ENCODE peak calls at places on chromosomes 5 and 9, in five cellular contexts. E, Q, K, S and I are unnamed samples.

GRCh38 chr5:150625831-150626746 is 14.4 kb upstream of the SYNPO start:
- DNase-seq in K (no peak), Q (no peak), E (no peak), S (no peak), I (no peak)

GRCh38 chr9:83714316-83714715 is 6.6 kb upstream of the UBQLN1 start:
- DNase-seq in E (no peak), S (no peak), Q (peak; percentile 6), K (no peak), I (no peak)

GRCh38 chr5:150527808-150528207 is 19.9 kb downstream of the NDST1 start:
- DNase-seq in K (no peak), S (no peak), E (no peak), Q (no peak), I (no peak)

GRCh38 chr5:149745944-149746326 is 15.8 kb downstream of the PPARGC1B start:
- DNase-seq in Q (no peak), E (no peak), K (peak; percentile 80), S (no peak), I (no peak)

GRCh38 chr5:169880012-169880673 is 100.2 kb downstream of the INSYN2B start:
- DNase-seq in S (no peak), E (no peak), K (no peak), Q (no peak), I (no peak)

GRCh38 chr9:89425024-89425805 is 72.7 kb downstream of the SEMA4D start:
- DNase-seq in Q (no peak), S (no peak), E (no peak), K (no peak), I (no peak)

GRCh38 chr9:70455993-70456704 is 41.7 kb upstream of the KLF9 start:
- DNase-seq in S (no peak), E (no peak), Q (no peak), K (no peak), I (no peak)

GRCh38 chr9:14645648-14646047 is 47.6 kb downstream of the ZDHHC21 start:
- DNase-seq in E (no peak), Q (peak; percentile 2), S (no peak), K (no peak), I (no peak)

GRCh38 chr9:68975644-68976043 is 38.3 kb downstream of the PRKACG start:
- DNase-seq in K (peak; percentile 19), E (no peak), Q (no peak), S (no peak), I (no peak)

GRCh38 chr9:68978501-68978900 is 35.4 kb downstream of the PRKACG start:
- DNase-seq in Q (no peak), K (no peak), S (no peak), E (no peak), I (no peak)

GRCh38 chr9:68979538-68980314 is 34.2 kb downstream of the PRKACG start:
- DNase-seq in E (no peak), Q (no peak), K (no peak), S (no peak), I (peak; percentile 52)

GRCh38 chr9:68980341-68980914 is 33.5 kb downstream of the PRKACG start:
- DNase-seq in K (no peak), Q (no peak), S (no peak), E (no peak), I (no peak)

GRCh38 chr9:68978054-68978453 is 35.9 kb downstream of the PRKACG start:
- DNase-seq in S (no peak), Q (no peak), E (no peak), K (no peak), I (no peak)
- H3K4me1 ChIP-seq in S (peaks cover 3% of the 10 kb centered on the region), Q (no peaks in the 10 kb centered on the region), E (no peaks in the 10 kb centered on the region), K (no peaks in the 10 kb centered on the region), I (peaks cover 73% of the 10 kb centered on the region)

DNA sequence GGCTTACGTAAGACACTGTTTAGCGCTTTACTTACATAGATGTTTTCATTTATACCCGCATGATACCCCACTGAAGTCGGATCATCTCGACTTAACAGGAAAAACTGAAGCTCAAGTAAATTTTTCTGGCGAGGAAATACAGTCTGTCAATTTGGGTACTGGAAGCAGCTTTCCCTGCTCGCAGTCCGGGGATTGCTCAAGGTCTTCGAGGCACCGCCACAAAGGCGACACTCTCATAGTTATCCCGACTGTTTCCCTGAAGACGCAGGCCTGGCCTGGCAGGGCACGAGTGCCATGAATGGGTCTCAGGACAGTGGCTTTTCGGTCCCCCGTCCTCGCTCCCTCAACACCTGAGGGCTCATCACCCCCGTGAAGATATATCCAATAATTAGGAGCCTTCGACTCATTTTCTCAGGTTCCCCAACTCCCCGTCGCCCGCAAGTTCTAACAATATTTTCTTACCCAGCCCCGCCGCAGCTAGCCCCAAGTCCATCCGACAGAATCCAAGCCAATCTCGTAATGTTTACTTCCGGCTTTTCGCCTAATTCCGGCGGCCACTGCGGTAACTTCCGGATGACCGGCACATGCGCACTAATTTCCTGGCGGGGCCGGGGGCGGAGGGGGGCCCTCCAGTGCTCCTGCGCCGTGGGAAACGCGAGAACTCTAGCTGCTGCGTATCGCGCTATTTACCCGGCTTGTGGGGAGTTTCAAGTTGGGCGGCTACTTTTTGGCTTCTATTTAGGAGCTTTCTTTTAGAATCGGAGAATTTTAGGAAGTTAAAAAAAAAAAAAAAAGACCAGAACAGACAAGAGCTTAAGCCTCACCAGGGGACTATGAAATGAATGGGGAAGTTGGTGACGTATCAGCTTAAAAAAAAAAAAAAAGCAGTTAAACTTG is at the start of gene SLU7:
- DNase-seq in K (peak; percentile 92), Q (peak; percentile 95), S (peak; percentile 92), E (peak; percentile 96), I (peak; percentile 95)
- H3K4me1 ChIP-seq in K (no peaks in the 10 kb centered on the region), Q (peaks cover 27% of the 10 kb centered on the region), S (peaks cover 23% of the 10 kb centered on the region), E (no peaks in the 10 kb centered on the region), I (peaks cover 21% of the 10 kb centered on the region)

GRCh38 chr9:134778156-134778555 is 102.5 kb upstream of the FCN2 start:
- DNase-seq in S (no peak), K (no peak), Q (no peak), E (no peak), I (no peak)
- H3K4me1 ChIP-seq in S (peaks cover 22% of the 10 kb centered on the region), K (no peaks in the 10 kb centered on the region), Q (no peaks in the 10 kb centered on the region), E (no peaks in the 10 kb centered on the region), I (peaks cover 20% of the 10 kb centered on the region)

GRCh38 chr5:6734243-6734695 is 21.0 kb downstream of the TENT4A start:
- DNase-seq in K (no peak), S (no peak), E (peak; percentile 42), Q (no peak), I (no peak)
- H3K4me1 ChIP-seq in K (peaks cover 14% of the 10 kb centered on the region), S (peaks cover 50% of the 10 kb centered on the region), E (no peaks in the 10 kb centered on the region), Q (peaks cover 15% of the 10 kb centered on the region), I (peaks cover 57% of the 10 kb centered on the region)

DNA sequence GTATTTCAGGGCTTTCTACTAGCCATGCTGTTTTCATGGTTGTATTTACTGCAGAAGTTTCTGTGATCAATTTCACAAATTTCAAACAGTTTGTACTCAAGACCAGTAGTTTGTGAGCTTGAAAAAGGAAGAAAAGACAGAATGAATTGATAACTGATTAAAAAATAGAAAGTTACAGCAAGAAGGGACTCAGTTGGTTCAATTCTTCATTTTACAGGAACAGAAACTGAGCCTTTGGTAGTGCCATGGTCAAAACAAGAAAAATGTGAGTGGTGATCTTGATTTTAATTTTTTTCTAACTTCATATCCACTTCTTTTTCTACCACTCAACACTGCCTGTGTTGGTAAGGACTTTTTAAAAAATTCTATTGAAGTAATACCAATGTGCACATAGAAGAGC is 206.6 kb upstream of the NREP start:
- DNase-seq in K (no peak), S (no peak), Q (no peak), E (no peak), I (no peak)
- H3K4me1 ChIP-seq in K (no peaks in the 10 kb centered on the region), S (no peaks in the 10 kb centered on the region), Q (peaks cover 8% of the 10 kb centered on the region), E (no peaks in the 10 kb centered on the region), I (no peaks in the 10 kb centered on the region)

DNA sequence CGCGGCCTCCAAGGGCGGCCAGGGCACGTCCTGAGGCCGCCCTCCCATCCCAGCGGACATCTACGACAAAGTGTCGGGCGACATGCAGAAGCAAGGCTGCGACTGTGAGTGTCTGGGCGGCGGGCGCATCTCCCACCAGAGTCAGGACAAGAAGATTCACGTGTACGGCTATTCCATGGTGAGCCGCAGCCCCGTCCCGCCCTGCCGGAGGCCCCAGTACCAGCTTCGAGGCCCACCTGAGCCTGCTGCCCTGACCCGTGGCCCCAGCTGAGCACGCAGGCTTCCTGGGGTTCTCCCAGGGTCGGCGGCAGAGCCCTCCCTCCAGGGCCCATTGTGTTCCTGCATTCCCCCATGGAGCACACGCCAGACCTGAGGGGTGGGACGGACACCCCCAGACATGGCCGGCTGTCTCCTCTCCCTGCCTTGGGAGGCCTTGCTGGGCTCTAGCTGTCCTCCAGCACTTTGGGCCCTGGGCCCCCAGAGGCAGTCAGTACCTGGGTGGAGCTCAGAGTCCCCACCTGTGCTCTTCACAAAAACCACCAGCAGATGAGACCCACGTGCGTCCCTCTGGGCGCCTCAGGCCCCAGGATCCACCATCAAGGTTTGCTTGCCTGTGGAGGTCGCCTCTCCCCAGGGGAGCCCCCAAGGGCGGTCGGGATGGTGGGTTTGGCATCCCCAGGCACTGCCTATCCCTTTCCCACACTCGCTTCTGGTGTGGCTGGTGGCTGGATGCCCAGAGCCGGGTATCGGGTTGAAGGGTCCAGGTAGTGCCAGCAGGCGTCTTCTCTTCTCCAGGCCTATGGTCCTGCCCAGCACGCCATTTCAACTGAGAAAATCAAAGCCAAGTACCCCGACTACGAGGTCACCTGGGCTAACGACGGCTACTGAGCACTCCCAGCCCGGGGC is 1.0 kb downstream of the PHPT1 start:
- DNase-seq in E (no peak), K (no peak), Q (no peak), S (no peak), I (peak; percentile 35)
- H3K4me1 ChIP-seq in E (peaks cover 5% of the 10 kb centered on the region), K (peaks cover 2% of the 10 kb centered on the region), Q (peaks cover 8% of the 10 kb centered on the region), S (peaks cover 50% of the 10 kb centered on the region), I (peaks cover 48% of the 10 kb centered on the region)

GRCh38 chr9:34200092-34200491 is 21.2 kb downstream of the UBAP1 start:
- DNase-seq in S (no peak), K (no peak), Q (no peak), E (no peak), I (no peak)
- H3K4me1 ChIP-seq in S (peaks cover 24% of the 10 kb centered on the region), K (no peaks in the 10 kb centered on the region), Q (peaks cover 23% of the 10 kb centered on the region), E (no peaks in the 10 kb centered on the region), I (peaks cover 15% of the 10 kb centered on the region)

GRCh38 chr5:56281489-56282163 is 48.5 kb upstream of the ANKRD55 start:
- DNase-seq in Q (no peak), E (no peak), K (no peak), S (no peak), I (no peak)
- H3K4me1 ChIP-seq in Q (peaks cover 30% of the 10 kb centered on the region), E (no peaks in the 10 kb centered on the region), K (no peaks in the 10 kb centered on the region), S (peaks cover 28% of the 10 kb centered on the region), I (peaks cover 17% of the 10 kb centered on the region)

GRCh38 chr9:35499029-35499700 is 9.3 kb downstream of the RUSC2 start:
- DNase-seq in Q (no peak), K (no peak), E (no peak), S (no peak), I (no peak)
- H3K4me1 ChIP-seq in Q (no peaks in the 10 kb centered on the region), K (no peaks in the 10 kb centered on the region), E (no peaks in the 10 kb centered on the region), S (peaks cover 19% of the 10 kb centered on the region), I (peaks cover 63% of the 10 kb centered on the region)